ENCODE peak calls at places on chromosomes 2 and 18, in seven cellular contexts. M is esophagus squamous epithelium, U is cardiac muscle cell, X is A549, Q is kidney, N is heart right ventricle, G is mammary epithelial cell. J is an unnamed sample. For H3K4me1, the result is how much of the 10 kb centered on the place peaks cover.

GRCh38 chr2:105606081-105606480 is 138.6 kb upstream of the NCK2 start:
- DNase-seq in N (no peak), M (no peak), Q (no peak), U (no peak), G (no peak), X (no peak), J (no peak)

GRCh38 chr2:204108301-204108700 is 171.7 kb downstream of the ICOS start:
- DNase-seq in G (no peak), N (peak), X (peak), M (no peak), Q (no peak), U (peak), J (peak)

GRCh38 chr18:70464343-70465114 is 175.7 kb downstream of the SOCS6 start:
- DNase-seq in U (peak), Q (peak), M (no peak), X (peak), G (peak), N (peak), J (peak)

GRCh38 chr2:130819915-130820861 is 16.5 kb upstream of the ARHGEF4 start:
- DNase-seq in N (peak), G (no peak), U (peak), Q (peak), X (no peak), M (no peak), J (no peak)

GRCh38 chr2:5690231-5690630 is 2.0 kb upstream of the SOX11 start:
- DNase-seq in G (no peak), U (no peak), Q (no peak), X (no peak), N (no peak), M (no peak), J (no peak)

GRCh38 chr2:221997100-221997499 is 301.7 kb downstream of the PAX3 start:
- DNase-seq in N (no peak), Q (no peak), G (peak), X (peak), M (no peak), U (no peak), J (no peak)

GRCh38 chr2:209147981-209148380 is 275.9 kb upstream of the MAP2 start:
- DNase-seq in X (no peak), N (no peak), Q (no peak), U (no peak), M (no peak), G (no peak), J (no peak)

GRCh38 chr2:208329485-208329884 is 63.4 kb downstream of the PIKFYVE start:
- DNase-seq in X (no peak), G (peak), Q (no peak), N (no peak), U (no peak), M (no peak), J (no peak)

GRCh38 chr2:32947484-32948143 is 861 bp downstream of the LTBP1 start:
- DNase-seq in X (peak), Q (peak), G (peak), M (no peak), U (peak), N (peak), J (peak)

GRCh38 chr2:96527052-96527964 is 9.2 kb upstream of the ARID5A start:
- DNase-seq in M (no peak), G (no peak), X (no peak), U (peak), N (peak), Q (peak), J (peak)

GRCh38 chr2:66575625-66576371 is 140.9 kb downstream of the MEIS1 start:
- DNase-seq in X (peak), U (peak), N (no peak), Q (peak), M (no peak), G (no peak), J (peak)

GRCh38 chr2:61439241-61440002 is 31.5 kb downstream of the USP34 start:
- DNase-seq in G (no peak), M (no peak), U (peak), Q (no peak), N (peak), X (no peak), J (no peak)

GRCh38 chr2:230759481-230760191 is 47.0 kb downstream of the CAB39 start:
- DNase-seq in Q (no peak), M (no peak), G (no peak), N (no peak), U (no peak), X (no peak), J (no peak)

GRCh38 chr2:113894156-113894743 is 4.4 kb downstream of the ACTR3 start:
- DNase-seq in Q (no peak), U (no peak), N (no peak), G (peak), M (no peak), X (peak), J (no peak)

GRCh38 chr2:172226244-172227061 is 123.8 kb upstream of the DLX2 start:
- DNase-seq in U (no peak), N (no peak), Q (no peak), G (peak), X (no peak), M (no peak), J (no peak)

GRCh38 chr2:237955640-237956401 is 11.0 kb upstream of the UBE2F start:
- DNase-seq in G (no peak), U (no peak), Q (no peak), N (no peak), X (no peak), M (no peak), J (no peak)

GRCh38 chr2:107195631-107196030 is 309.7 kb upstream of the ST6GAL2 start:
- DNase-seq in G (no peak), U (no peak), Q (no peak), X (no peak), N (no peak), M (no peak), J (no peak)

GRCh38 chr2:54606393-54606973 is 117.0 kb upstream of the EML6 start:
- DNase-seq in Q (no peak), M (no peak), G (no peak), X (no peak), N (peak), U (no peak), J (no peak)

DNA sequence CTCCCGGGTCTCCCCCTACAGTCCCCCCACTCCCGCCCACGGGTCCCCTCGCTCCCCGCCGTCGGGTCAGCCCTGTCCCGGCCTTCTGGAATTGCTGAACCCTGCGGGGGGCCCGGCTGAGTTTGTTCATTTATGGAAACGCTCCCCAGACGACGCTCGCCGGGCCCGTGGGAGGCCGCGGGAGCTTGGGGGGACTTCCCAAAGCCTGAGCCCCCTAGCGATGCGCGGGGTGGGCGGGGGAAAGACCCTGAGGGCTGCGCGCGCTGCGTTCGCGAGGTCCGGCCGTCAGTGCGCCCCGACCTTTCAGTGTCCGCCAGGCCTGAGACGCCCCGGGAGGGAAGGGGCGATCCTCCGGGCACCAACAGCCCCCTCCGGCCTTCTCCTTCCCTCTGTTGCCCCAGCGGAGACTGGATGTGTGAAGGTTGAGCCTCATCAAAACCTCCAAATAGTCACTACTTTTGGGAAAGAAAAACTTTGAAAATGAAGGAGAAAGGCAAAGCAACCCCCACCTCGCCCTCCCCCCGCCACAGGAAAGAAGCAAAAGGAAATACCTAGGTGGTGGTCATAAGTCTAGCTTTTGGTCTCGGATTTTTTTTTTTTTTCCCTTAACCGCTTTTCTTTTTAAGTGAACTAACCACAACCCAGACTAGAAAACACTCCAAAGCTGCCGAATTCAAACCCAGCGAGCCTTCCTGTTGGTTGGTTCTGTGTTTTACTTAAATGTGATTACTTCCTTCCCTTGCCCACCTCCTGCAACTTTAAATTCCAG is 509 bp upstream of the CYS1 start:
- DNase-seq in N (no peak), M (no peak), U (no peak), X (no peak), Q (peak), G (no peak), J (peak)
- H3K4me1 ChIP-seq in N (under half), M (under half), U (under half), X (under half), Q (under half), G (under half), J (under half)

GRCh38 chr2:203019142-203019541 is 4.5 kb downstream of the NBEAL1 start:
- DNase-seq in G (no peak), U (no peak), Q (no peak), X (no peak), N (no peak), M (no peak), J (no peak)
- TF ChIP-seq CTCF in G (peak), U (no peak), Q (no peak), X (no peak), N (no peak), M (peak), J (no peak)

DNA sequence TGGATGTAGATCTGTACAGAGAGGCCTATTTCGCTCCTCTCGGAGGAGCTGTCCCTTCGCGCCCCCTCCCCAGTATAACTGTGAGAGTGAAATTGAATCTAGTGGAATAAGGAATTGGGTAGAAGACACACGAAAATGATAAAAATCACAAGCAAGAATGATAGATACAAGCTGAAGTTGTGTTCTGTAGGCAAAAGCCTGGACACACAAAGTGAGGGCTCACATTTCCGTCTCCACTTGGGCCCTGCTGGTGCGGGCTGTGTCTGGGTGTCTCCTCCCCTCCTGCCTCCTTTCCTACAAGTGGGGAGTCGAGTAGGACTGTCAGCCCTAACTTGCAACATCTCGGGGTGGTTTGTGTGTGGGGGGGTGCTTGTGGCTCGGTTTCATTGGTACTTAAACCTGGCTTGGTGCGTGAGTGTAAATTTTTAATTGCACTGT is 457 bp upstream of the SP9 start:
- DNase-seq in X (no peak), G (no peak), U (no peak), N (no peak), Q (no peak), M (no peak), J (no peak)
- H3K4me1 ChIP-seq in X (under half), G (under half), U (under half), N (under half), Q (under half), M (under half), J (under half)

GRCh38 chr2:166179201-166179600 is 51.4 kb upstream of the SCN1A start:
- DNase-seq in Q (no peak), N (no peak), U (no peak), M (no peak), G (no peak), X (no peak), J (no peak)
- TF ChIP-seq CTCF in Q (no peak), N (no peak), U (peak), M (no peak), G (peak), X (peak), J (no peak)

DNA sequence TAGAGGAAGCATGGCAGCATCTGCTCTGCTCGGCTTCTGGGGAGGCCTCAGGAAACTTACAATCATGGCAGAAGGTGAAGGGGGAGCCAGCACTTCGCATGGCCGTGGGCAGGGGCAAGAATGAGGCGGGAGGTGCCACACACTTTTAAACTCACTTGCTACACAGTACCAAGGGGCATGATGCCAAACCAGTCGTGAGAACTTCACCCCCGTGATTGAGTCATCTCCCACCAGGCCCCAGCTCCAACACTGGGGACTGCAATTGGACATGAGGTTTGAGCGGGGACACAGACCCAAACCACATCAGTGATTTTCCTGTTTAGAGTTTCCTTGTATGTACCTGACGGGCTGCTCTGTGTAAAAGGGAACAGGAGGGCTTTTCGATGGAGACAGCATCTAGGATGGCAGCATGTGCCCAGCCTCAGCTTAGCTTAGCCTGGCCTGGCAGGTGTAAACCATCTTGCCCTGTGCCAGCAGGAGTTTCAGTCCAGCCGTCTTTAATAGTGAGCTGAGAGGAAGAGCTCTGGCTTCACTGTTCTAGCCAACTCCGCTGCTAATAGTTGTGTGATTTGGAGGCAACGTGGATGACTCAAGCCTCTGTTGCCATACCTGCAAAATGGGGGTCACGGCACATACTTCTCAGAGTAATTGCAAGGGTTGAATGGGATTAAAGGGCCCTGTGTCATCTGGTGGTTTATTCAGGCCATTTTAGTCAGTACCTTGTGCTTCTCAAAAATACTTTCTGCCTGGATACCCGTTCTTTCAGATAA is 101.8 kb downstream of the ASAP2 start:
- DNase-seq in U (no peak), X (no peak), N (no peak), G (peak), M (no peak), Q (no peak), J (no peak)
- H3K4me1 ChIP-seq in U (under half), X (half or more), N (half or more), G (half or more), M (under half), Q (under half), J (under half)

GRCh38 chr2:49255325-49256023 is 101.2 kb upstream of the FSHR start:
- DNase-seq in X (no peak), G (no peak), M (no peak), U (peak), N (no peak), Q (no peak), J (no peak)
- TF ChIP-seq CTCF in X (no peak), G (peak), M (no peak), U (peak), N (peak), Q (no peak), J (no peak)

GRCh38 chr2:85156141-85156540 is 22.9 kb downstream of the TCF7L1 start:
- DNase-seq in G (no peak), U (no peak), M (no peak), N (no peak), Q (no peak), X (no peak), J (no peak)
- H3K4me1 ChIP-seq in G (under half), U (under half), M (under half), N (half or more), Q (under half), X (under half), J (under half)

GRCh38 chr2:8682719-8683667 is 1.1 kb downstream of the ID2 start:
- DNase-seq in N (no peak), Q (peak), U (peak), G (peak), M (no peak), X (no peak), J (peak)

GRCh38 chr2:8680931-8681760 is 710 bp upstream of the ID2 start:
- DNase-seq in Q (peak), M (no peak), N (peak), U (peak), G (peak), X (no peak), J (peak)

GRCh38 chr2:8679827-8680731 is 1.8 kb upstream of the ID2 start:
- DNase-seq in M (no peak), Q (peak), U (peak), X (peak), G (no peak), N (peak), J (peak)

GRCh38 chr2:8684421-8684884 is 2.6 kb downstream of the ID2 start:
- DNase-seq in M (no peak), Q (no peak), X (no peak), U (peak), G (no peak), N (no peak), J (peak)

GRCh38 chr2:8681786-8682692 is at the start of gene ID2:
- DNase-seq in Q (peak), X (peak), N (peak), U (peak), G (peak), M (peak), J (peak)
- TF ChIP-seq CTCF in Q (no peak), X (no peak), N (no peak), U (no peak), G (no peak), M (peak), J (no peak)

GRCh38 chr2:73082523-73083410 is 11.3 kb upstream of the SFXN5 start:
- DNase-seq in Q (peak), N (no peak), M (no peak), G (no peak), X (no peak), U (no peak), J (no peak)
- H3K4me1 ChIP-seq in Q (under half), N (under half), M (under half), G (under half), X (under half), U (under half), J (under half)

J was measured in uterus.